ENCODE peak calls at places on chromosome 1, in nine cellular contexts. O is activated CD8-positive, alpha-beta memory T cell treated with anti-CD3 and anti-CD28 coated beads for 1 hour; A is activated T-cell treated with anti-CD3 and anti-CD28 coated beads for 1 hour; U is H54; K is stimulated activated CD8-positive, alpha-beta memory T cell treated with anti-CD3 and anti-CD28 coated beads, Interleukin-7, amount 100 ng/mL, for 24 hours; Z is dermis blood vessel endothelial cell; W is Calu3; Q is fibroblast of mammary gland; C is AG09319. F is an unnamed sample.
A peak's percentile ranks its signal among the peaks of the same experiment; 100 is the strongest.

GRCh38 chr1:224542783-224543440 is 73.2 kb upstream of the CNIH3 start:
- DNase-seq in O (no peak), A (no peak), U (peak; percentile 57), K (no peak), Z (peak; percentile 99), W (peak; percentile 45), Q (peak; percentile 99), C (peak; percentile 77), F (no peak)

GRCh38 chr1:4460651-4461050 is 193.8 kb upstream of the AJAP1 start:
- DNase-seq in O (no peak), A (no peak), U (no peak), K (no peak), Z (no peak), W (no peak), Q (no peak), C (no peak), F (no peak)

GRCh38 chr1:233233508-233234040 is 62.0 kb downstream of the PCNX2 start:
- DNase-seq in O (no peak), A (no peak), U (no peak), K (no peak), Z (no peak), W (no peak), Q (no peak), C (no peak), F (no peak)

GRCh38 chr1:212366901-212367300 is 47.8 kb downstream of the PACC1 start:
- DNase-seq in O (no peak), A (no peak), U (no peak), K (no peak), Z (peak; percentile 16), W (no peak), Q (peak; percentile 81), C (no peak), F (no peak)

GRCh38 chr1:159067699-159068621 is 8.6 kb downstream of the AIM2 start:
- DNase-seq in O (no peak), A (no peak), U (no peak), K (no peak), Z (peak; percentile 25), W (no peak), Q (no peak), C (no peak), F (no peak)

GRCh38 chr1:36089393-36090121 is 865 bp downstream of the ADPRS start:
- DNase-seq in O (no peak), A (no peak), U (no peak), K (no peak), Z (peak; percentile 69), W (peak; percentile 33), Q (peak; percentile 31), C (no peak), F (no peak)

GRCh38 chr1:47881505-47882442 is 115.4 kb downstream of the TRABD2B start:
- DNase-seq in O (no peak), A (no peak), U (no peak), K (no peak), Z (no peak), W (no peak), Q (peak; percentile 8), C (peak; percentile 18), F (no peak)

GRCh38 chr1:205791568-205792180 is 16.4 kb upstream of the RAB29 start:
- DNase-seq in O (peak; percentile 30), A (peak; percentile 53), U (peak; percentile 54), K (peak; percentile 22), Z (peak; percentile 77), W (peak; percentile 81), Q (peak; percentile 47), C (no peak), F (peak; percentile 47)

GRCh38 chr1:236685917-236686814 is at the start of gene ACTN2:
- DNase-seq in O (peak; percentile 33), A (peak; percentile 34), U (no peak), K (peak; percentile 13), Z (peak; percentile 28), W (no peak), Q (no peak), C (no peak), F (peak; percentile 45)

GRCh38 chr1:205563927-205564441 is 59.5 kb downstream of the CDK18 start:
- DNase-seq in O (no peak), A (no peak), U (no peak), K (no peak), Z (no peak), W (peak; percentile 56), Q (no peak), C (no peak), F (no peak)

GRCh38 chr1:220300442-220301121 is 28.3 kb upstream of the RAB3GAP2 start:
- DNase-seq in O (no peak), A (no peak), U (peak; percentile 69), K (no peak), Z (peak; percentile 96), W (peak; percentile 60), Q (peak; percentile 90), C (peak; percentile 61), F (peak; percentile 36)

GRCh38 chr1:240492832-240493440 is 119.0 kb downstream of the GREM2 start:
- DNase-seq in O (no peak), A (no peak), U (no peak), K (no peak), Z (no peak), W (no peak), Q (peak; percentile 40), C (no peak), F (peak; percentile 50)

GRCh38 chr1:245791410-245792312 is 636.9 kb downstream of the KIF26B start:
- DNase-seq in O (no peak), A (no peak), U (no peak), K (no peak), Z (no peak), W (no peak), Q (no peak), C (no peak), F (no peak)

GRCh38 chr1:55640708-55641473 is 425.7 kb upstream of the USP24 start:
- DNase-seq in O (no peak), A (no peak), U (peak; percentile 23), K (no peak), Z (peak; percentile 82), W (no peak), Q (peak; percentile 55), C (no peak), F (no peak)

GRCh38 chr1:155864393-155864792 is 5.0 kb downstream of the SYT11 start:
- DNase-seq in O (no peak), A (no peak), U (no peak), K (no peak), Z (no peak), W (no peak), Q (peak; percentile 55), C (no peak), F (no peak)

GRCh38 chr1:29812397-29813135 is 576.2 kb downstream of the PTPRU start:
- DNase-seq in O (no peak), A (no peak), U (no peak), K (no peak), Z (no peak), W (no peak), Q (no peak), C (no peak), F (no peak)

GRCh38 chr1:225871374-225872074 is 10.7 kb downstream of the TMEM63A start:
- DNase-seq in O (no peak), A (no peak), U (no peak), K (no peak), Z (no peak), W (no peak), Q (peak; percentile 35), C (no peak), F (no peak)

GRCh38 chr1:159861218-159861617 is 1.2 kb downstream of the VSIG8 start:
- DNase-seq in O (no peak), A (no peak), U (no peak), K (no peak), Z (no peak), W (no peak), Q (no peak), C (no peak), F (no peak)

GRCh38 chr1:38858833-38859560 is 575 bp downstream of the RRAGC start:
- DNase-seq in O (peak; percentile 13), A (peak; percentile 27), U (peak; percentile 70), K (no peak), Z (peak; percentile 61), W (peak; percentile 43), Q (peak; percentile 67), C (no peak), F (no peak)